ENCODE peak calls at places on chromosome 14, in five cellular contexts. T, P, X, R and D are unnamed samples.

GRCh38 chr14:92967346-92967926 is 44.5 kb downstream of the CHGA start:
- DNase-seq in X (no peak), T (peak), P (no peak), R (no peak), D (peak)

GRCh38 chr14:75279153-75279738 is 618 bp downstream of the FOS start:
- DNase-seq in R (no peak), P (no peak), X (no peak), T (peak), D (no peak)

GRCh38 chr14:28635387-28635786 is 131.2 kb upstream of the FOXG1 start:
- DNase-seq in R (no peak), P (peak), X (no peak), T (no peak), D (no peak)

GRCh38 chr14:36981832-36982528 is 190.4 kb downstream of the SLC25A21 start:
- DNase-seq in P (no peak), X (no peak), T (no peak), R (no peak), D (no peak)

GRCh38 chr14:40122978-40123648 is 690.9 kb upstream of the FBXO33 start:
- DNase-seq in P (peak), T (no peak), X (peak), R (no peak), D (no peak)

GRCh38 chr14:20834899-20835298 is 32.3 kb upstream of the RNASE1 start:
- DNase-seq in R (no peak), T (no peak), P (no peak), X (no peak), D (no peak)

GRCh38 chr14:103679351-103679750 is 35.9 kb downstream of the XRCC3 start:
- DNase-seq in P (peak), X (peak), R (no peak), T (no peak), D (no peak)

GRCh38 chr14:43003845-43004244 is 1397.2 kb downstream of the LRFN5 start:
- DNase-seq in T (no peak), P (peak), R (no peak), X (no peak), D (no peak)

GRCh38 chr14:59870277-59871165 is at the start of gene RTN1:
- DNase-seq in R (no peak), P (no peak), T (peak), X (no peak), D (peak)

GRCh38 chr14:36884049-36884448 is 222.4 kb downstream of the PAX9 start:
- DNase-seq in P (no peak), X (no peak), T (no peak), R (no peak), D (no peak)

GRCh38 chr14:60815371-60815770 is 80.8 kb downstream of the MNAT1 start:
- DNase-seq in P (no peak), R (no peak), T (no peak), X (peak), D (no peak)

GRCh38 chr14:92486881-92487280 is 26.7 kb upstream of the RIN3 start:
- DNase-seq in R (no peak), T (no peak), P (no peak), X (no peak), D (no peak)

GRCh38 chr14:103483600-103483999 is 39.0 kb downstream of the CKB start:
- DNase-seq in R (peak), T (peak), X (no peak), P (no peak), D (peak)

GRCh38 chr14:75769047-75769685 is 108.1 kb downstream of the TTLL5 start:
- DNase-seq in R (no peak), T (no peak), P (no peak), X (peak), D (no peak)

GRCh38 chr14:52131640-52132320 is 62.9 kb upstream of the NID2 start:
- DNase-seq in R (no peak), P (peak), T (peak), X (peak), D (peak)

GRCh38 chr14:103057372-103058208 is at the start of gene CDC42BPB:
- DNase-seq in T (peak), P (peak), R (peak), X (no peak), D (peak)

GRCh38 chr14:80987235-80988032 is 32.0 kb downstream of the TSHR start:
- DNase-seq in P (peak), T (peak), R (no peak), X (no peak), D (peak)

GRCh38 chr14:88821888-88822287 is 2.6 kb upstream of the TTC8 start:
- DNase-seq in R (no peak), T (no peak), X (no peak), P (no peak), D (no peak)

GRCh38 chr14:96145116-96145864 is 59.3 kb upstream of the BDKRB2 start:
- DNase-seq in R (no peak), P (no peak), X (no peak), T (peak), D (no peak)

GRCh38 chr14:64253672-64254071 is 40.5 kb downstream of the ESR2 start:
- DNase-seq in R (no peak), P (no peak), X (no peak), T (peak), D (peak)

GRCh38 chr14:32588448-32589320 is 259.6 kb downstream of the AKAP6 start:
- DNase-seq in R (no peak), P (peak), T (peak), X (no peak), D (no peak)

GRCh38 chr14:39015360-39015961 is 87.6 kb downstream of the SEC23A start:
- DNase-seq in T (peak), X (no peak), R (no peak), P (peak), D (peak)

GRCh38 chr14:51823706-51824105 is 36.7 kb upstream of the GNG2 start:
- DNase-seq in P (no peak), R (no peak), T (no peak), X (no peak), D (no peak)

GRCh38 chr14:70685480-70686197 is 43.9 kb downstream of the TTC9 start:
- DNase-seq in X (no peak), T (no peak), P (no peak), R (no peak), D (no peak)

GRCh38 chr14:71321556-71322315 is 414.5 kb downstream of the PCNX1 start:
- DNase-seq in R (no peak), T (peak), P (peak), X (no peak), D (peak)

GRCh38 chr14:22039938-22040780 is 366.5 kb upstream of the OR4E1 start:
- DNase-seq in R (no peak), P (peak), X (no peak), T (no peak), D (no peak)

GRCh38 chr14:91977909-91978308 is 30.4 kb upstream of the FBLN5 start:
- DNase-seq in R (no peak), T (no peak), X (no peak), P (no peak), D (no peak)

GRCh38 chr14:100159865-100160533 is 554 bp upstream of the DEGS2 start:
- DNase-seq in T (no peak), R (peak), P (no peak), X (no peak), D (no peak)

DNA sequence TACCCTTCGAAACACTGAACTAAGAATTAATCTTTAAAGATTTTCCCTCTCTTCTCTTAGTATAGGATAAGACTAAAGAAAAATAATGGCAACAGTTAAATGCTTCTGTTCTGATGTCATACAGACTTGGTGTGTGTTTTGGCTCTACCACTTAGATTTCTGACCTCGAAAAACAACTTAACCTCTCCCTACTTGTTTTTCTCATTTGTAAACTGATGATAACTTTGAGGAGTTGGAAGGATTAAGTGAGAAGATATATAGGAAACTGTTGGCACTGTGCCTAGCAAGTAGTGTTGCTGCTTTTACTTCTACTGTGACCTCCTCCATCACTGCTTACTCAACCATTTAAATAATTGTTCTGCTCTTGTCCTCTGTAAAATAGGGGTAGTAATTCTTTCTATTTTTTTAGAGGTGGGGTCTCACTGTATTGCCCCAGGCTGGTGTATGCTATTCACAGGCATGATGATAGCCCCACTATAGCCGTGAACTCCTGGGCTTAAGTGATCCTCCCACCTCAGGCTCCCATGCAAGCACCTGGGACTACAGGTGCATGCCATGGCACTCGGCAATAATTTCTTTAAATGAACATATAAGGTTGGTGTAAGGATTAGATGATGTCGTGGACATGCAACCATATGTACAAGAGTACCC is 22.4 kb downstream of the PALS1 start:
- DNase-seq in X (no peak), T (peak), P (no peak), R (no peak), D (peak)
- H3K4me3 ChIP-seq in X (no peak), T (no peak), P (no peak), R (no peak), D (no peak)

GRCh38 chr14:105888784-105889665 is 362.6 kb downstream of the TMEM121 start:
- DNase-seq in R (peak), P (no peak), T (no peak), X (no peak), D (no peak)

GRCh38 chr14:105891221-105891602 is 364.8 kb downstream of the TMEM121 start:
- DNase-seq in T (no peak), X (no peak), P (no peak), R (peak), D (no peak)

GRCh38 chr14:105889666-105890473 is 363.5 kb downstream of the TMEM121 start:
- DNase-seq in X (no peak), T (no peak), P (no peak), R (peak), D (no peak)

GRCh38 chr14:105891631-105892452 is 365.5 kb downstream of the TMEM121 start:
- DNase-seq in X (no peak), P (no peak), R (peak), T (no peak), D (no peak)

DNA sequence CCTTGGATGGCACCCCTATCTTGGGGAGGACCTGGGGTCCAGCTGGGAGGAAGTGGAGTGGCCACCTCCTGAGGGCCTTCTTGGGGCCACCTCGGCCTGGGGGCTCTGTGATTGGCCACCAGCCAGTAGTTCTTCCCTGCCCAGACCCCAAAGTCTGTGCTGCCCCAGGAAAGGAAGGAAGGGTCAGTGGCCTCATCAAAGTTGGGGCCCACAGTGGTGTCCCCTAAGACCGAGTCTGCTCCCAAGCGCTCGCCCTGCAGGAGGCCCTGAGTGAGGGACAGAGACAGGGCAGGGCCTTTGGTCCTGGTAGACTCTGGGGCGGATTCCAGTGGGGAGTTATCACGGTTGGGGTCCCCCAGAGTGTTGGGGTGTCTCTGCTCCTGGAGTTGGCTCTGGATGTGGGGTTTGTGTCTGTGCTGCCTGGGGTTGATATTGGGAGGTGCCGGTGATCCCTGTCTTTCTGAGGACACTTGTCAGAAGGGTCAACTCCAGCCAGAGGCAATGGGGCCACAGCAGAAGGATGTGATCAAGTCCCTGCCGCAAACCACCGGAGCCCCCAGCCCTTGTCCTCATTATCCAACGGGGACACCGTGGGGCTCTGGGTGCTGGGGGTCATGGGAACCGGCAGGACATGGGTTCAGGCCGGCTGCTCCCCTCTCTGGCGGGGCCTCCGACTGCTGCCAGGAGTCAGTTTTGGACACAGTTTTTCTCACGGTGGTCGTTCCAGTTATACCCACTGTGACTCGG is 364.3 kb downstream of the TMEM121 start:
- DNase-seq in R (peak), X (no peak), P (no peak), T (no peak), D (no peak)
- H3K4me3 ChIP-seq in R (no peak), X (no peak), P (no peak), T (no peak), D (no peak)

GRCh38 chr14:74238974-74239847 is at the start of gene VSX2:
- DNase-seq in R (peak), P (no peak), T (no peak), X (no peak), D (no peak)
- H3K4me3 ChIP-seq in R (no peak), P (no peak), T (no peak), X (no peak), D (no peak)

GRCh38 chr14:105062048-105062433 is 3.2 kb downstream of the GPR132 start:
- DNase-seq in T (no peak), R (no peak), X (no peak), P (no peak), D (no peak)

GRCh38 chr14:105064721-105065143 is 498 bp downstream of the GPR132 start:
- DNase-seq in R (no peak), T (no peak), X (no peak), P (no peak), D (no peak)

GRCh38 chr14:105065280-105066228 is at the start of gene GPR132:
- DNase-seq in R (peak), T (no peak), X (peak), P (no peak), D (no peak)

GRCh38 chr14:105063041-105063440 is 2.2 kb downstream of the GPR132 start:
- DNase-seq in T (no peak), P (no peak), X (no peak), R (no peak), D (no peak)

DNA sequence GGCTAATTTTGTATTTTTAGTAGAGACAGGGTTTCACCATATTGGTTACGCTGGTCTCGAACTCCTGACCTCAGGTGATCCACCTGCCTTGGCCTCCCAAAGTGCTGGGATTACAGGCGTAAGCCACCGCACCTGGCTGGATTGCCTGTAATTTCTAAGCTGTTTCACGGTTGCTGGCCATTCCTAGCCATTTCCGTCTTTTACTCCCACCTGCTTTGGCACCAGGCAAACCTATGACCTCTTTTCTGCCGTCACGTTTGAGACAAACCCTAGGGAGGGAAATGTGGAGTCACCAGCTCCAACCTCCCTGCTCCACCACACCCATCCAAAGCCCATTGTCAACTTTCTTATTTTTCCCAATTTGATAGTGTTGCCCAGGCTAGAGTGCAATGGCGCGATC is 1.2 kb downstream of the GPR132 start:
- DNase-seq in X (no peak), P (no peak), T (no peak), R (no peak), D (no peak)
- H3K4me3 ChIP-seq in X (peak), P (no peak), T (no peak), R (no peak), D (no peak)

GRCh38 chr14:23577004-23577681 is 1.4 kb downstream of the JPH4 start:
- DNase-seq in T (no peak), P (no peak), X (no peak), R (no peak), D (no peak)
- H3K4me3 ChIP-seq in T (no peak), P (no peak), X (peak), R (no peak), D (no peak)

GRCh38 chr14:54781080-54781479 is 121.5 kb downstream of the GCH1 start:
- DNase-seq in P (no peak), X (no peak), R (no peak), T (no peak), D (no peak)
- H3K4me3 ChIP-seq in P (no peak), X (no peak), R (no peak), T (no peak), D (no peak)

GRCh38 chr14:23172096-23172495 is 11.4 kb downstream of the SLC7A8 start:
- DNase-seq in X (no peak), T (no peak), R (no peak), P (no peak), D (no peak)

GRCh38 chr14:23167006-23167847 is 16.2 kb downstream of the SLC7A8 start:
- DNase-seq in X (no peak), T (no peak), R (no peak), P (no peak), D (no peak)

GRCh38 chr14:23168246-23168645 is 15.2 kb downstream of the SLC7A8 start:
- DNase-seq in X (no peak), T (no peak), P (no peak), R (no peak), D (no peak)

GRCh38 chr14:23171251-23171975 is 12.0 kb downstream of the SLC7A8 start:
- DNase-seq in X (no peak), P (no peak), T (peak), R (no peak), D (no peak)

DNA sequence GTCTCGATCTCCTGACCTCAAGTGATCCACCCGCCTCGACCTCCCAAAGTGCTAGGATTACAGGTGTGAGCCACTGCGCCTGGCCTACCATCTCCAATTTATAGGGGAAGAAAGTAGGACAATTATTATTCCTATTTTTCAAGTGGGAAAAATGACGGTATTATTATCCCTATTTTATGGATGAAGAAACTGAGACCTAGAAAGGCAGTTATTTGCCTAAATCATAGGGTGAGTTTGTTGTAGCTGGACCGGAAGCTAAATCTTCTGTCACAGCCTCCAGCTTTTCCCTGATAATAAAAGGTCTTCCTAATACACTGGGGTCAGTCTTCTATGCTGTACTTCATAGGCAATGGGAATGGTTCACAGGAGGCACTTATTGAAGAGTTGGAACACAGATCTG is 13.8 kb downstream of the SLC7A8 start:
- DNase-seq in X (no peak), P (no peak), T (no peak), R (no peak), D (no peak)
- H3K4me3 ChIP-seq in X (no peak), P (no peak), T (no peak), R (no peak), D (no peak)

GRCh38 chr14:47676301-47676617 is 854 bp upstream of the MDGA2 start:
- DNase-seq in P (no peak), T (no peak), R (no peak), X (no peak), D (no peak)
- H3K4me3 ChIP-seq in P (no peak), T (no peak), R (no peak), X (no peak), D (peak)

GRCh38 chr14:49959822-49960408 is 67.0 kb downstream of the ARF6 start:
- DNase-seq in X (peak), T (no peak), R (peak), P (no peak), D (no peak)
- H3K4me3 ChIP-seq in X (peak), T (no peak), R (no peak), P (no peak), D (no peak)